ENCODE peak calls at places on chromosomes 16 and 17, in six cellular contexts. L is nephron progenitor cell; O is non-pigmented ciliary epithelial cell; P is stimulated activated CD8-positive, alpha-beta memory T cell treated with anti-CD3 and anti-CD28 coated beads, Interleukin-4, amount 100 ng/mL, for 48 hours; U is NCI-H2029; Q is heart right ventricle. F is an unnamed sample.

GRCh38 chr17:62657664-62658063 is 30.2 kb downstream of the MRC2 start:
- DNase-seq in P (no peak), U (no peak), O (no peak), L (no peak), Q (no peak), F (no peak)

GRCh38 chr17:64123114-64123513 is 6.8 kb downstream of the ERN1 start:
- DNase-seq in L (no peak), O (no peak), P (no peak), U (no peak), Q (no peak), F (no peak)

GRCh38 chr17:42819939-42820535 is 4.0 kb downstream of the BECN1 start:
- DNase-seq in L (peak; percentile 77), O (no peak), U (peak; percentile 38), P (peak; percentile 84), Q (peak; percentile 23), F (peak; percentile 73)

GRCh38 chr17:66268247-66268927 is 34.0 kb upstream of the PRKCA start:
- DNase-seq in U (no peak), Q (no peak), O (peak; percentile 56), P (no peak), L (no peak), F (no peak)

GRCh38 chr16:87380875-87381274 is 2.7 kb downstream of the FBXO31 start:
- DNase-seq in U (no peak), L (no peak), P (no peak), O (no peak), Q (no peak), F (no peak)

GRCh38 chr17:9225305-9226101 is 204.2 kb downstream of the NTN1 start:
- DNase-seq in U (no peak), P (no peak), Q (no peak), L (no peak), O (no peak), F (no peak)

GRCh38 chr16:51538707-51539604 is 387.9 kb upstream of the SALL1 start:
- DNase-seq in P (no peak), Q (no peak), U (peak; percentile 41), O (peak; percentile 66), L (peak; percentile 43), F (no peak)

GRCh38 chr17:82623707-82624106 is 24.5 kb downstream of the WDR45B start:
- DNase-seq in P (no peak), U (no peak), L (no peak), Q (no peak), O (no peak), F (no peak)

GRCh38 chr17:77332981-77333685 is 192.4 kb downstream of the SEC14L1 start:
- DNase-seq in U (no peak), Q (no peak), O (no peak), P (peak; percentile 57), L (no peak), F (peak; percentile 40)

GRCh38 chr17:40416671-40417070 is 1.0 kb downstream of the TOP2A start:
- DNase-seq in L (no peak), O (no peak), Q (no peak), U (no peak), P (no peak), F (no peak)

GRCh38 chr16:88820335-88821025 is 8.8 kb upstream of the APRT start:
- DNase-seq in P (no peak), U (no peak), O (no peak), Q (no peak), L (no peak), F (no peak)

GRCh38 chr16:79004281-79004680 is 596.3 kb downstream of the MAF start:
- DNase-seq in Q (no peak), P (no peak), U (no peak), L (no peak), O (no peak), F (no peak)

GRCh38 chr16:49615606-49616005 is 240.3 kb downstream of the ZNF423 start:
- DNase-seq in Q (no peak), L (no peak), P (no peak), O (no peak), U (no peak), F (no peak)

GRCh38 chr17:55340726-55341125 is 76.0 kb downstream of the HLF start:
- DNase-seq in P (no peak), O (no peak), U (no peak), L (no peak), Q (no peak), F (no peak)

GRCh38 chr17:57899391-57899790 is 49.5 kb upstream of the MRPS23 start:
- DNase-seq in P (no peak), L (no peak), U (no peak), Q (no peak), O (no peak), F (no peak)

GRCh38 chr16:12096162-12096781 is 119.7 kb downstream of the SNX29 start:
- DNase-seq in O (no peak), U (no peak), L (no peak), P (no peak), Q (no peak), F (no peak)

GRCh38 chr17:81039854-81040758 is 5.2 kb downstream of the BAIAP2 start:
- DNase-seq in Q (no peak), U (no peak), P (no peak), L (no peak), O (no peak), F (no peak)

GRCh38 chr17:82358467-82359350 is at the start of gene TEX19:
- DNase-seq in U (no peak), Q (no peak), L (no peak), O (no peak), P (no peak), F (peak; percentile 46)

GRCh38 chr16:70750893-70751467 is 50.0 kb downstream of the VAC14 start:
- DNase-seq in Q (peak; percentile 70), U (no peak), O (no peak), P (no peak), L (no peak), F (no peak)

GRCh38 chr17:57537524-57538410 is 207.3 kb downstream of the CCDC182 start:
- DNase-seq in U (no peak), Q (no peak), P (no peak), L (no peak), O (no peak), F (no peak)

GRCh38 chr16:1771072-1771863 is at the start of gene NME3:
- DNase-seq in O (no peak), L (peak; percentile 80), Q (peak; percentile 77), U (no peak), P (peak; percentile 89), F (peak; percentile 91)

GRCh38 chr17:40632206-40632605 is 15.4 kb downstream of the SMARCE1 start:
- DNase-seq in Q (no peak), U (no peak), L (no peak), P (no peak), O (no peak), F (no peak)

GRCh38 chr17:57946798-57947358 is 8.3 kb downstream of the CUEDC1 start:
- DNase-seq in Q (peak; percentile 57), O (peak; percentile 50), L (no peak), P (no peak), U (peak; percentile 59), F (peak; percentile 34)

GRCh38 chr17:32971171-32971570 is 20.5 kb upstream of the SPACA3 start:
- DNase-seq in Q (no peak), O (peak; percentile 15), P (peak; percentile 40), L (no peak), U (no peak), F (no peak)

GRCh38 chr17:81518785-81519283 is 6.2 kb upstream of the ACTG1 start:
- DNase-seq in L (peak; percentile 43), Q (no peak), O (no peak), P (peak; percentile 60), U (no peak), F (peak; percentile 67)

GRCh38 chr17:59300941-59301340 is 30.5 kb upstream of the YPEL2 start:
- DNase-seq in L (no peak), U (no peak), Q (no peak), P (no peak), O (no peak), F (no peak)

GRCh38 chr16:5578980-5579379 is 481.4 kb upstream of the EEF2KMT start:
- DNase-seq in L (no peak), Q (no peak), P (no peak), U (no peak), O (no peak), F (no peak)